ENCODE peak calls at places on chromosomes 3 and 15, in eight cellular contexts. One of them, this sample, is unnamed. For H3K9me3, the result is how much of the 10 kb centered on the place peaks cover.

GRCh38 chr3:5846271-5846670 is 658.8 kb downstream of the EDEM1 start:
- DNase-seq in upper lobe of right lung: no peak
- DNase-seq in CD8-positive, alpha-beta T cell: no peak
- DNase-seq in OCI-LY7: no peak
- DNase-seq in pancreas: no peak
- DNase-seq in SK-N-SH: no peak
- DNase-seq in tibial artery: no peak
- DNase-seq in fibroblast of lung: no peak
- DNase-seq in this sample: no peak

GRCh38 chr3:31911643-31912042 is 69.4 kb downstream of the OSBPL10 start:
- DNase-seq in pancreas: no peak
- DNase-seq in OCI-LY7: no peak
- DNase-seq in tibial artery: no peak
- DNase-seq in SK-N-SH: no peak
- DNase-seq in fibroblast of lung: peak
- DNase-seq in CD8-positive, alpha-beta T cell: no peak
- DNase-seq in upper lobe of right lung: no peak
- DNase-seq in this sample: no peak

GRCh38 chr3:194072097-194072428 is 63.9 kb upstream of the HES1 start:
- DNase-seq in pancreas: no peak
- DNase-seq in fibroblast of lung: no peak
- DNase-seq in OCI-LY7: no peak
- DNase-seq in tibial artery: no peak
- DNase-seq in SK-N-SH: no peak
- DNase-seq in CD8-positive, alpha-beta T cell: no peak
- DNase-seq in upper lobe of right lung: no peak
- DNase-seq in this sample: no peak

GRCh38 chr3:27696906-27697305 is 25.2 kb downstream of the EOMES start:
- DNase-seq in fibroblast of lung: no peak
- DNase-seq in tibial artery: no peak
- DNase-seq in SK-N-SH: no peak
- DNase-seq in pancreas: no peak
- DNase-seq in OCI-LY7: no peak
- DNase-seq in CD8-positive, alpha-beta T cell: no peak
- DNase-seq in upper lobe of right lung: no peak
- DNase-seq in this sample: no peak

GRCh38 chr15:39691229-39691628 is 91.4 kb downstream of the FSIP1 start:
- DNase-seq in SK-N-SH: no peak
- DNase-seq in tibial artery: no peak
- DNase-seq in pancreas: no peak
- DNase-seq in CD8-positive, alpha-beta T cell: no peak
- DNase-seq in upper lobe of right lung: no peak
- DNase-seq in OCI-LY7: no peak
- DNase-seq in fibroblast of lung: no peak
- DNase-seq in this sample: no peak

GRCh38 chr15:57820119-57820518 is 113.6 kb downstream of the POLR2M start:
- DNase-seq in OCI-LY7: no peak
- DNase-seq in fibroblast of lung: no peak
- DNase-seq in pancreas: no peak
- DNase-seq in upper lobe of right lung: no peak
- DNase-seq in SK-N-SH: no peak
- DNase-seq in CD8-positive, alpha-beta T cell: no peak
- DNase-seq in tibial artery: no peak
- DNase-seq in this sample: no peak

GRCh38 chr3:111610189-111610588 is 15.0 kb upstream of the ZBED2 start:
- DNase-seq in CD8-positive, alpha-beta T cell: peak
- DNase-seq in fibroblast of lung: no peak
- DNase-seq in OCI-LY7: peak
- DNase-seq in pancreas: no peak
- DNase-seq in upper lobe of right lung: no peak
- DNase-seq in tibial artery: no peak
- DNase-seq in SK-N-SH: no peak
- DNase-seq in this sample: no peak

GRCh38 chr15:73650387-73651126 is 17.4 kb upstream of the NPTN start:
- DNase-seq in SK-N-SH: peak
- DNase-seq in OCI-LY7: no peak
- DNase-seq in pancreas: no peak
- DNase-seq in upper lobe of right lung: no peak
- DNase-seq in fibroblast of lung: peak
- DNase-seq in CD8-positive, alpha-beta T cell: no peak
- DNase-seq in tibial artery: no peak
- DNase-seq in this sample: no peak

GRCh38 chr15:35769656-35770055 is 223.7 kb upstream of the DPH6 start:
- DNase-seq in tibial artery: no peak
- DNase-seq in pancreas: no peak
- DNase-seq in upper lobe of right lung: no peak
- DNase-seq in OCI-LY7: no peak
- DNase-seq in SK-N-SH: no peak
- DNase-seq in CD8-positive, alpha-beta T cell: no peak
- DNase-seq in fibroblast of lung: no peak
- DNase-seq in this sample: no peak

GRCh38 chr15:76342382-76343201 is 6.0 kb downstream of the ISL2 start:
- DNase-seq in fibroblast of lung: no peak
- DNase-seq in SK-N-SH: peak
- DNase-seq in tibial artery: no peak
- DNase-seq in OCI-LY7: no peak
- DNase-seq in upper lobe of right lung: no peak
- DNase-seq in pancreas: no peak
- DNase-seq in CD8-positive, alpha-beta T cell: no peak
- DNase-seq in this sample: no peak

GRCh38 chr3:14810070-14810732 is 8.6 kb upstream of the FGD5 start:
- DNase-seq in pancreas: no peak
- DNase-seq in fibroblast of lung: no peak
- DNase-seq in CD8-positive, alpha-beta T cell: no peak
- DNase-seq in OCI-LY7: no peak
- DNase-seq in tibial artery: no peak
- DNase-seq in upper lobe of right lung: peak
- DNase-seq in SK-N-SH: peak
- DNase-seq in this sample: no peak

GRCh38 chr3:183591881-183592521 is 36.5 kb upstream of the KLHL6 start:
- DNase-seq in tibial artery: no peak
- DNase-seq in SK-N-SH: no peak
- DNase-seq in fibroblast of lung: peak
- DNase-seq in CD8-positive, alpha-beta T cell: peak
- DNase-seq in pancreas: no peak
- DNase-seq in upper lobe of right lung: no peak
- DNase-seq in OCI-LY7: peak
- DNase-seq in this sample: no peak

GRCh38 chr3:17111556-17111955 is 226.8 kb downstream of the PLCL2 start:
- DNase-seq in pancreas: no peak
- DNase-seq in upper lobe of right lung: no peak
- DNase-seq in OCI-LY7: no peak
- DNase-seq in SK-N-SH: no peak
- DNase-seq in tibial artery: no peak
- DNase-seq in fibroblast of lung: peak
- DNase-seq in CD8-positive, alpha-beta T cell: no peak
- DNase-seq in this sample: no peak

GRCh38 chr3:66722675-66723074 is 221.9 kb upstream of the LRIG1 start:
- DNase-seq in SK-N-SH: no peak
- DNase-seq in fibroblast of lung: peak
- DNase-seq in tibial artery: peak
- DNase-seq in CD8-positive, alpha-beta T cell: no peak
- DNase-seq in OCI-LY7: no peak
- DNase-seq in pancreas: no peak
- DNase-seq in upper lobe of right lung: no peak
- DNase-seq in this sample: no peak

GRCh38 chr3:127170794-127171193 is 22.1 kb upstream of the PRR23E start:
- DNase-seq in fibroblast of lung: peak
- DNase-seq in pancreas: peak
- DNase-seq in SK-N-SH: peak
- DNase-seq in CD8-positive, alpha-beta T cell: no peak
- DNase-seq in upper lobe of right lung: peak
- DNase-seq in OCI-LY7: no peak
- DNase-seq in tibial artery: peak
- DNase-seq in this sample: no peak

GRCh38 chr15:57591822-57592367 is at the start of gene MYZAP:
- DNase-seq in tibial artery: peak
- DNase-seq in upper lobe of right lung: peak
- DNase-seq in SK-N-SH: peak
- DNase-seq in CD8-positive, alpha-beta T cell: peak
- DNase-seq in fibroblast of lung: no peak
- DNase-seq in pancreas: peak
- DNase-seq in OCI-LY7: no peak
- DNase-seq in this sample: peak

GRCh38 chr3:105362021-105362665 is 4.6 kb upstream of the ALCAM start:
- DNase-seq in upper lobe of right lung: no peak
- DNase-seq in SK-N-SH: no peak
- DNase-seq in pancreas: no peak
- DNase-seq in OCI-LY7: no peak
- DNase-seq in CD8-positive, alpha-beta T cell: no peak
- DNase-seq in fibroblast of lung: peak
- DNase-seq in tibial artery: no peak
- DNase-seq in this sample: no peak

GRCh38 chr3:28799084-28799483 is 450.5 kb upstream of the AZI2 start:
- DNase-seq in SK-N-SH: no peak
- DNase-seq in upper lobe of right lung: no peak
- DNase-seq in pancreas: no peak
- DNase-seq in fibroblast of lung: no peak
- DNase-seq in OCI-LY7: no peak
- DNase-seq in CD8-positive, alpha-beta T cell: no peak
- DNase-seq in tibial artery: no peak
- DNase-seq in this sample: no peak

GRCh38 chr15:52680041-52680391 is 828 bp upstream of the ATOSA start:
- DNase-seq in upper lobe of right lung: no peak
- DNase-seq in SK-N-SH: peak
- DNase-seq in tibial artery: no peak
- DNase-seq in CD8-positive, alpha-beta T cell: no peak
- DNase-seq in pancreas: no peak
- DNase-seq in OCI-LY7: peak
- DNase-seq in fibroblast of lung: peak
- DNase-seq in this sample: no peak

GRCh38 chr3:45078910-45079522 is 52.9 kb downstream of the CLEC3B start:
- DNase-seq in upper lobe of right lung: no peak
- DNase-seq in CD8-positive, alpha-beta T cell: no peak
- DNase-seq in pancreas: no peak
- DNase-seq in OCI-LY7: no peak
- DNase-seq in fibroblast of lung: peak
- DNase-seq in tibial artery: no peak
- DNase-seq in SK-N-SH: no peak
- DNase-seq in this sample: no peak
- TF ChIP-seq CTCF in upper lobe of right lung: no peak
- TF ChIP-seq CTCF in CD8-positive, alpha-beta T cell: no peak
- TF ChIP-seq CTCF in pancreas: no peak
- TF ChIP-seq CTCF in OCI-LY7: no peak
- TF ChIP-seq CTCF in fibroblast of lung: peak
- TF ChIP-seq CTCF in tibial artery: no peak
- TF ChIP-seq CTCF in SK-N-SH: peak
- TF ChIP-seq CTCF in this sample: no peak

DNA sequence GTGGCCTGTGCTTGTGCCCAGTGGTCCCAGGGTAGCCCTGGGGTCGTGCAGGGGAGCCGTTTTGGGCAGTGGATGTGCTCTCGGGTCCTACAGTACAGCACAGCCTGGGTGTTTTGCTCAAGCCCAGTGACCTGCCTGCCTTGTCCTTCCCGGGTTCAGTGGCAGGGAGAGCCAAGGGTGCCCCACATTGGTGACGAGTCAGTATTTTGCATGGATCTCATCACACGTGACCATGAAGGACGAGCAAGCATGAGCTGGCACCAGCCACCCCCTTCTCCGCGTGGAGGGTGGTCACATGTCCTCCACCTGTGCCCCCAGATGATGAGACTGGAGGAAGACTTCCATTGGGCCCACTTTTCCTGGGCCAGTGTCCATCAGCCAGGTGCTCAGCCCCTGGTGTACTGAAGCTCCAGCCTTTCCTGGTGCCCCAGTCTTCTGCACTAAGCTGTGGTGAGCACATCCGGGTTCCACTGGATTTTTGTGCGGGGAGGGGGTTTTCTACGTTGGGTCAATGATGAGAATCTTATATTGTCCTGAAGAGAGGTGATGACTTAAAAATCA is 197.5 kb downstream of the UBE3A start:
- DNase-seq in tibial artery: peak
- DNase-seq in pancreas: peak
- DNase-seq in CD8-positive, alpha-beta T cell: no peak
- DNase-seq in upper lobe of right lung: no peak
- DNase-seq in fibroblast of lung: no peak
- DNase-seq in OCI-LY7: no peak
- DNase-seq in SK-N-SH: no peak
- DNase-seq in this sample: no peak
- H3K9me3 ChIP-seq in tibial artery: under half
- H3K9me3 ChIP-seq in pancreas: under half
- H3K9me3 ChIP-seq in CD8-positive, alpha-beta T cell: under half
- H3K9me3 ChIP-seq in upper lobe of right lung: under half
- H3K9me3 ChIP-seq in fibroblast of lung: under half
- H3K9me3 ChIP-seq in OCI-LY7: under half
- H3K9me3 ChIP-seq in SK-N-SH: under half
- H3K9me3 ChIP-seq in this sample: under half

DNA sequence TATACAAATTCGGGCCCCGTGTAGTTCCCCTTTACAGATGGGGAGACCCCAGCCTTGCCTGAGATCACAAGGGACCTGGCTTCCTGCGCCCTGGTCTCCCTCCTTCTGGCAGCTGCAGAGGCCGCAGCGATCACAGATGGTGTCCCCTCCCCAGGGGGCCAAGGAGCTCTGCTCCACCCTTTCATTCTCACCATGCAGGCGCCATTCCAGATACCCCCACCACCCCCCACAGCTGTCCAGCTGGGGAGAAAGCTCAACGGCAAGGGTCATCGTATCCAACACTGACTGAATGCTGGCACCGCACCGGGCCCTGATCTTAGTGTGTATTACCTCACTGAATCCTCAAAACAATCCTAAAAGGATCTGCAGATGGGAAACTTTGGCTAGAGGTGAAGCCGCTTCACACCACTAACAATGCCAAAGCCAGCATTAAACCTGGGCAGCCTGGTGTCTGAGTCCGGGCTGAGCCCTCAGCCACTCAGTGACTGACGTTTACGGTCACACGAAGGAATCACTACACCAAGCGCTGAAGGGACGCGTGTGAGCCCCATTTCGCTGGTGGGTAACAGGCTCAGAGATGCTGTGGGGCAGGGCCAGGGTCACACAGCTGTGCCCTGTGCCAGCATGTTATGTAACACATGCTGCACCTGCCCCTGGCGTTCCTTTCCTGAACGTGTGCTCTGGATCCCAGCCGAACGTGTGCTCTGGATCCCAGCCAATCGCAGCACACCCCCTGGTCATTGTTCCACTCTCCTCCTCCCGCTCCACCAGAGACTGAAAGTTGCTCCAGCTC is 51.9 kb downstream of the IQSEC1 start:
- DNase-seq in fibroblast of lung: no peak
- DNase-seq in SK-N-SH: peak
- DNase-seq in upper lobe of right lung: no peak
- DNase-seq in CD8-positive, alpha-beta T cell: no peak
- DNase-seq in pancreas: peak
- DNase-seq in tibial artery: peak
- DNase-seq in OCI-LY7: peak
- DNase-seq in this sample: no peak
- H3K4me3 ChIP-seq in fibroblast of lung: peak
- H3K4me3 ChIP-seq in SK-N-SH: peak
- H3K4me3 ChIP-seq in upper lobe of right lung: no peak
- H3K4me3 ChIP-seq in CD8-positive, alpha-beta T cell: no peak
- H3K4me3 ChIP-seq in pancreas: no peak
- H3K4me3 ChIP-seq in tibial artery: peak
- H3K4me3 ChIP-seq in OCI-LY7: peak
- H3K4me3 ChIP-seq in this sample: peak

DNA sequence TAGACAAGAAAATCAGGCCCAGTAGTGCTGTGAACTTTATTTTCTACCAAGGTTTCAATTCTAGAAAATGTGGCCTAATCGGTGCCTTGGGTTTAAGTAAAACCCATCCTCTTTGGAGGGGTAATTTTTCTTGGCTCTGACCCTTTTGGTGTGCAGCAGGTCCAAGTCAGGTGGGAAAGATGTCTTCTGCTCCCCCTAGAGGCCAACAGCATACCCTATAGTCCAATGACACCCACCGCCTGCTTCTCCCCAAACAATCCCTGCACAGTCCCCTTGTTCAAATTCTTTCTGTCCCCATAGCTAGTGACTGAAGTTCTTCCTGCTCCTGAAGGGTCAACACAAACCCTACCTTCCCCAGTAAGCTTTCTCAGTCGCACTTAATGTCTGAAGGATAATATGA is 261.8 kb upstream of the GOLGA6L4 start:
- DNase-seq in pancreas: no peak
- DNase-seq in CD8-positive, alpha-beta T cell: no peak
- DNase-seq in tibial artery: no peak
- DNase-seq in upper lobe of right lung: no peak
- DNase-seq in SK-N-SH: peak
- DNase-seq in OCI-LY7: peak
- DNase-seq in fibroblast of lung: peak
- DNase-seq in this sample: no peak
- TF ChIP-seq CTCF in pancreas: no peak
- TF ChIP-seq CTCF in CD8-positive, alpha-beta T cell: no peak
- TF ChIP-seq CTCF in tibial artery: no peak
- TF ChIP-seq CTCF in upper lobe of right lung: peak
- TF ChIP-seq CTCF in SK-N-SH: peak
- TF ChIP-seq CTCF in OCI-LY7: peak
- TF ChIP-seq CTCF in fibroblast of lung: peak
- TF ChIP-seq CTCF in this sample: no peak

This sample was measured in suprapubic skin.